ENCODE peak calls at places on chromosomes 6 and 20, in six cellular contexts. Q is naive thymus-derived CD8-positive, alpha-beta T cell; V is left lung; H is NCI-H524 treated with DMSO at 0.1 percent for 48 hours; U is cardiac muscle cell; N is head of caudate nucleus. C is an unnamed sample.

GRCh38 chr20:13788167-13788834 is 3.5 kb downstream of the NDUFAF5 start:
- DNase-seq in Q (no peak), V (peak; percentile 43), H (no peak), U (peak; percentile 52), N (peak; percentile 73), C (no peak)

GRCh38 chr6:136551103-136551502 is 881 bp upstream of the MAP7 start:
- DNase-seq in Q (no peak), V (no peak), H (no peak), U (peak; percentile 16), N (no peak), C (no peak)

GRCh38 chr6:17493286-17493685 is 99.9 kb downstream of the CAP2 start:
- DNase-seq in Q (no peak), V (no peak), H (no peak), U (no peak), N (no peak), C (no peak)

GRCh38 chr6:152094992-152095592 is 287.6 kb downstream of the ESR1 start:
- DNase-seq in Q (no peak), V (peak; percentile 88), H (no peak), U (no peak), N (no peak), C (no peak)

GRCh38 chr20:38067717-38068365 is 34.3 kb downstream of the RPRD1B start:
- DNase-seq in Q (no peak), V (no peak), H (peak; percentile 98), U (no peak), N (no peak), C (no peak)

GRCh38 chr6:152943260-152943897 is 39.5 kb downstream of the FBXO5 start:
- DNase-seq in Q (no peak), V (no peak), H (no peak), U (no peak), N (no peak), C (no peak)

GRCh38 chr6:102732908-102733307 is 1339.4 kb downstream of the GRIK2 start:
- DNase-seq in Q (no peak), V (no peak), H (no peak), U (no peak), N (no peak), C (no peak)

GRCh38 chr6:169984181-169985120 is 233.0 kb downstream of the ERMARD start:
- DNase-seq in Q (peak; percentile 52), V (peak; percentile 61), H (no peak), U (no peak), N (no peak), C (no peak)

GRCh38 chr6:4727236-4727635 is 49.0 kb upstream of the CDYL start:
- DNase-seq in Q (no peak), V (no peak), H (no peak), U (no peak), N (no peak), C (no peak)

GRCh38 chr6:346389-347030 is 45.0 kb upstream of the IRF4 start:
- DNase-seq in Q (no peak), V (no peak), H (no peak), U (no peak), N (no peak), C (no peak)

C was measured in substantia nigra.